ENCODE peak calls at places on chromosomes 13 and 19, in seven cellular contexts. One of them, this sample, is unnamed.

GRCh38 chr19:8149261-8150094 is at the start of gene FBN3:
- DNase-seq in Calu3: no peak
- DNase-seq in NCI-H345: peak; percentile 30
- DNase-seq in naive thymus-derived CD8-positive, alpha-beta T cell: peak; percentile 9
- DNase-seq in mucosa of descending colon: no peak
- DNase-seq in colonic mucosa: no peak
- DNase-seq in IMR-90: no peak
- DNase-seq in this sample: no peak

GRCh38 chr13:44399045-44399444 is 25.4 kb downstream of the SERP2 start:
- DNase-seq in Calu3: no peak
- DNase-seq in naive thymus-derived CD8-positive, alpha-beta T cell: no peak
- DNase-seq in NCI-H345: peak; percentile 72
- DNase-seq in colonic mucosa: no peak
- DNase-seq in IMR-90: no peak
- DNase-seq in mucosa of descending colon: no peak
- DNase-seq in this sample: no peak

GRCh38 chr13:82867284-82867683 is 1015.0 kb downstream of the SLITRK1 start:
- DNase-seq in colonic mucosa: no peak
- DNase-seq in naive thymus-derived CD8-positive, alpha-beta T cell: no peak
- DNase-seq in IMR-90: no peak
- DNase-seq in NCI-H345: no peak
- DNase-seq in mucosa of descending colon: no peak
- DNase-seq in Calu3: no peak
- DNase-seq in this sample: no peak

GRCh38 chr13:113211774-113212173 is 2.4 kb downstream of the CUL4A start:
- DNase-seq in Calu3: no peak
- DNase-seq in colonic mucosa: no peak
- DNase-seq in IMR-90: no peak
- DNase-seq in NCI-H345: no peak
- DNase-seq in mucosa of descending colon: no peak
- DNase-seq in naive thymus-derived CD8-positive, alpha-beta T cell: no peak
- DNase-seq in this sample: peak; percentile 57

GRCh38 chr19:1941146-1942077 is at the start of gene CSNK1G2:
- DNase-seq in Calu3: no peak
- DNase-seq in colonic mucosa: no peak
- DNase-seq in naive thymus-derived CD8-positive, alpha-beta T cell: peak; percentile 23
- DNase-seq in mucosa of descending colon: peak; percentile 67
- DNase-seq in NCI-H345: no peak
- DNase-seq in IMR-90: no peak
- DNase-seq in this sample: no peak

GRCh38 chr19:6802336-6803035 is 30.0 kb downstream of the VAV1 start:
- DNase-seq in IMR-90: no peak
- DNase-seq in Calu3: no peak
- DNase-seq in mucosa of descending colon: peak; percentile 44
- DNase-seq in naive thymus-derived CD8-positive, alpha-beta T cell: peak; percentile 54
- DNase-seq in colonic mucosa: peak; percentile 42
- DNase-seq in NCI-H345: no peak
- DNase-seq in this sample: peak; percentile 79

GRCh38 chr19:54430306-54431254 is 15.3 kb downstream of the TTYH1 start:
- DNase-seq in colonic mucosa: no peak
- DNase-seq in Calu3: peak; percentile 80
- DNase-seq in naive thymus-derived CD8-positive, alpha-beta T cell: peak; percentile 61
- DNase-seq in mucosa of descending colon: peak; percentile 71
- DNase-seq in IMR-90: no peak
- DNase-seq in NCI-H345: no peak
- DNase-seq in this sample: peak; percentile 66

GRCh38 chr19:13850910-13851753 is 25.8 kb upstream of the NANOS3 start:
- DNase-seq in NCI-H345: no peak
- DNase-seq in IMR-90: peak; percentile 94
- DNase-seq in mucosa of descending colon: peak; percentile 82
- DNase-seq in colonic mucosa: peak; percentile 80
- DNase-seq in naive thymus-derived CD8-positive, alpha-beta T cell: no peak
- DNase-seq in Calu3: peak; percentile 91
- DNase-seq in this sample: peak; percentile 95

GRCh38 chr19:46610851-46611770 is 10.0 kb downstream of the CALM3 start:
- DNase-seq in Calu3: no peak
- DNase-seq in naive thymus-derived CD8-positive, alpha-beta T cell: peak; percentile 56
- DNase-seq in colonic mucosa: no peak
- DNase-seq in NCI-H345: no peak
- DNase-seq in IMR-90: peak; percentile 36
- DNase-seq in mucosa of descending colon: peak; percentile 19
- DNase-seq in this sample: no peak

GRCh38 chr19:40521276-40521675 is 54.5 kb downstream of the SPTBN4 start:
- DNase-seq in IMR-90: peak; percentile 29
- DNase-seq in Calu3: no peak
- DNase-seq in colonic mucosa: no peak
- DNase-seq in NCI-H345: no peak
- DNase-seq in mucosa of descending colon: no peak
- DNase-seq in naive thymus-derived CD8-positive, alpha-beta T cell: no peak
- DNase-seq in this sample: peak; percentile 83

GRCh38 chr13:96822900-96823299 is 171.4 kb downstream of the OXGR1 start:
- DNase-seq in IMR-90: no peak
- DNase-seq in colonic mucosa: peak; percentile 25
- DNase-seq in Calu3: peak; percentile 4
- DNase-seq in mucosa of descending colon: peak; percentile 54
- DNase-seq in NCI-H345: peak; percentile 38
- DNase-seq in naive thymus-derived CD8-positive, alpha-beta T cell: no peak
- DNase-seq in this sample: peak; percentile 40

GRCh38 chr19:48478339-48479061 is 9.3 kb downstream of the CYTH2 start:
- DNase-seq in naive thymus-derived CD8-positive, alpha-beta T cell: no peak
- DNase-seq in colonic mucosa: no peak
- DNase-seq in IMR-90: no peak
- DNase-seq in mucosa of descending colon: no peak
- DNase-seq in Calu3: no peak
- DNase-seq in NCI-H345: no peak
- DNase-seq in this sample: no peak

GRCh38 chr13:36026556-36026955 is 104.6 kb downstream of the DCLK1 start:
- DNase-seq in NCI-H345: no peak
- DNase-seq in mucosa of descending colon: no peak
- DNase-seq in naive thymus-derived CD8-positive, alpha-beta T cell: no peak
- DNase-seq in Calu3: no peak
- DNase-seq in colonic mucosa: no peak
- DNase-seq in IMR-90: no peak
- DNase-seq in this sample: no peak

GRCh38 chr19:14110650-14111049 is 6.9 kb downstream of the PRKACA start:
- DNase-seq in NCI-H345: no peak
- DNase-seq in naive thymus-derived CD8-positive, alpha-beta T cell: no peak
- DNase-seq in mucosa of descending colon: no peak
- DNase-seq in Calu3: no peak
- DNase-seq in colonic mucosa: no peak
- DNase-seq in IMR-90: no peak
- DNase-seq in this sample: no peak

GRCh38 chr13:43021926-43022670 is 1.3 kb upstream of the DNAJC15 start:
- DNase-seq in mucosa of descending colon: no peak
- DNase-seq in Calu3: no peak
- DNase-seq in colonic mucosa: no peak
- DNase-seq in NCI-H345: no peak
- DNase-seq in IMR-90: peak; percentile 31
- DNase-seq in naive thymus-derived CD8-positive, alpha-beta T cell: no peak
- DNase-seq in this sample: no peak

GRCh38 chr19:18990128-18990708 is 43.1 kb downstream of the SUGP2 start:
- DNase-seq in NCI-H345: no peak
- DNase-seq in Calu3: no peak
- DNase-seq in naive thymus-derived CD8-positive, alpha-beta T cell: no peak
- DNase-seq in colonic mucosa: no peak
- DNase-seq in mucosa of descending colon: no peak
- DNase-seq in IMR-90: no peak
- DNase-seq in this sample: no peak

GRCh38 chr13:47859129-47859528 is 141.9 kb downstream of the SUCLA2 start:
- DNase-seq in colonic mucosa: no peak
- DNase-seq in mucosa of descending colon: no peak
- DNase-seq in NCI-H345: no peak
- DNase-seq in Calu3: no peak
- DNase-seq in IMR-90: no peak
- DNase-seq in naive thymus-derived CD8-positive, alpha-beta T cell: no peak
- DNase-seq in this sample: no peak

GRCh38 chr13:29654807-29655547 is 59.5 kb upstream of the SLC7A1 start:
- DNase-seq in colonic mucosa: no peak
- DNase-seq in mucosa of descending colon: no peak
- DNase-seq in naive thymus-derived CD8-positive, alpha-beta T cell: no peak
- DNase-seq in NCI-H345: no peak
- DNase-seq in Calu3: no peak
- DNase-seq in IMR-90: peak; percentile 86
- DNase-seq in this sample: no peak

GRCh38 chr13:75153834-75154233 is 328.1 kb downstream of the TBC1D4 start:
- DNase-seq in IMR-90: no peak
- DNase-seq in Calu3: no peak
- DNase-seq in naive thymus-derived CD8-positive, alpha-beta T cell: no peak
- DNase-seq in colonic mucosa: no peak
- DNase-seq in mucosa of descending colon: no peak
- DNase-seq in NCI-H345: no peak
- DNase-seq in this sample: no peak

GRCh38 chr13:25217023-25217909 is 45.2 kb upstream of the AMER2 start:
- DNase-seq in colonic mucosa: no peak
- DNase-seq in Calu3: no peak
- DNase-seq in IMR-90: peak; percentile 70
- DNase-seq in NCI-H345: no peak
- DNase-seq in mucosa of descending colon: no peak
- DNase-seq in naive thymus-derived CD8-positive, alpha-beta T cell: no peak
- DNase-seq in this sample: no peak

GRCh38 chr13:23969672-23970071 is 72.4 kb upstream of the C1QTNF9B start:
- DNase-seq in naive thymus-derived CD8-positive, alpha-beta T cell: no peak
- DNase-seq in IMR-90: peak; percentile 56
- DNase-seq in Calu3: no peak
- DNase-seq in NCI-H345: no peak
- DNase-seq in colonic mucosa: no peak
- DNase-seq in mucosa of descending colon: no peak
- DNase-seq in this sample: no peak

GRCh38 chr13:99255241-99255640 is 2.9 kb downstream of the GPR18 start:
- DNase-seq in Calu3: no peak
- DNase-seq in colonic mucosa: no peak
- DNase-seq in mucosa of descending colon: no peak
- DNase-seq in naive thymus-derived CD8-positive, alpha-beta T cell: no peak
- DNase-seq in NCI-H345: no peak
- DNase-seq in IMR-90: no peak
- DNase-seq in this sample: no peak

GRCh38 chr19:17021793-17022590 is 4.6 kb downstream of the CPAMD8 start:
- DNase-seq in colonic mucosa: no peak
- DNase-seq in mucosa of descending colon: no peak
- DNase-seq in Calu3: peak; percentile 72
- DNase-seq in IMR-90: peak; percentile 26
- DNase-seq in NCI-H345: no peak
- DNase-seq in naive thymus-derived CD8-positive, alpha-beta T cell: no peak
- DNase-seq in this sample: no peak

GRCh38 chr13:20127563-20128458 is 33.0 kb downstream of the GJA3 start:
- DNase-seq in naive thymus-derived CD8-positive, alpha-beta T cell: peak; percentile 26
- DNase-seq in colonic mucosa: peak; percentile 69
- DNase-seq in Calu3: peak; percentile 64
- DNase-seq in NCI-H345: no peak
- DNase-seq in IMR-90: peak; percentile 16
- DNase-seq in mucosa of descending colon: peak; percentile 80
- DNase-seq in this sample: peak; percentile 21

GRCh38 chr19:50330365-50331078 is 1.3 kb upstream of the KCNC3 start:
- DNase-seq in colonic mucosa: peak; percentile 76
- DNase-seq in mucosa of descending colon: peak; percentile 87
- DNase-seq in naive thymus-derived CD8-positive, alpha-beta T cell: peak; percentile 75
- DNase-seq in NCI-H345: peak; percentile 92
- DNase-seq in Calu3: peak; percentile 87
- DNase-seq in IMR-90: peak; percentile 1
- DNase-seq in this sample: peak; percentile 87

GRCh38 chr13:110856941-110857835 is 57.7 kb downstream of the ANKRD10 start:
- DNase-seq in mucosa of descending colon: no peak
- DNase-seq in Calu3: no peak
- DNase-seq in NCI-H345: no peak
- DNase-seq in colonic mucosa: no peak
- DNase-seq in IMR-90: no peak
- DNase-seq in naive thymus-derived CD8-positive, alpha-beta T cell: no peak
- DNase-seq in this sample: no peak

GRCh38 chr19:4052114-4052992 is 14.3 kb downstream of the ZBTB7A start:
- DNase-seq in naive thymus-derived CD8-positive, alpha-beta T cell: no peak
- DNase-seq in mucosa of descending colon: peak; percentile 95
- DNase-seq in IMR-90: peak; percentile 20
- DNase-seq in Calu3: peak; percentile 93
- DNase-seq in colonic mucosa: peak; percentile 90
- DNase-seq in NCI-H345: no peak
- DNase-seq in this sample: peak; percentile 76

GRCh38 chr19:597406-598315 is 8.0 kb downstream of the HCN2 start:
- DNase-seq in NCI-H345: no peak
- DNase-seq in colonic mucosa: no peak
- DNase-seq in mucosa of descending colon: no peak
- DNase-seq in IMR-90: no peak
- DNase-seq in Calu3: no peak
- DNase-seq in naive thymus-derived CD8-positive, alpha-beta T cell: no peak
- DNase-seq in this sample: no peak

GRCh38 chr13:28531195-28531955 is 36.4 kb upstream of the FLT1 start:
- DNase-seq in NCI-H345: peak; percentile 32
- DNase-seq in mucosa of descending colon: peak; percentile 63
- DNase-seq in naive thymus-derived CD8-positive, alpha-beta T cell: no peak
- DNase-seq in Calu3: no peak
- DNase-seq in IMR-90: peak; percentile 30
- DNase-seq in colonic mucosa: peak; percentile 33
- DNase-seq in this sample: no peak

GRCh38 chr19:58500242-58500641 is 11.6 kb downstream of the SLC27A5 start:
- DNase-seq in naive thymus-derived CD8-positive, alpha-beta T cell: no peak
- DNase-seq in NCI-H345: no peak
- DNase-seq in colonic mucosa: no peak
- DNase-seq in IMR-90: no peak
- DNase-seq in mucosa of descending colon: peak; percentile 28
- DNase-seq in Calu3: no peak
- DNase-seq in this sample: no peak

GRCh38 chr19:53037101-53038097 is 7.1 kb upstream of the ERVV-2 start:
- DNase-seq in colonic mucosa: peak; percentile 19
- DNase-seq in IMR-90: peak; percentile 41
- DNase-seq in mucosa of descending colon: no peak
- DNase-seq in Calu3: no peak
- DNase-seq in naive thymus-derived CD8-positive, alpha-beta T cell: peak; percentile 18
- DNase-seq in NCI-H345: no peak
- DNase-seq in this sample: no peak

GRCh38 chr13:49820591-49821215 is 28.2 kb upstream of the KPNA3 start:
- DNase-seq in mucosa of descending colon: no peak
- DNase-seq in NCI-H345: no peak
- DNase-seq in IMR-90: no peak
- DNase-seq in Calu3: no peak
- DNase-seq in naive thymus-derived CD8-positive, alpha-beta T cell: no peak
- DNase-seq in colonic mucosa: no peak
- DNase-seq in this sample: no peak

GRCh38 chr13:108575430-108575829 is 54.0 kb upstream of the MYO16 start:
- DNase-seq in Calu3: no peak
- DNase-seq in colonic mucosa: no peak
- DNase-seq in mucosa of descending colon: no peak
- DNase-seq in naive thymus-derived CD8-positive, alpha-beta T cell: no peak
- DNase-seq in NCI-H345: no peak
- DNase-seq in IMR-90: no peak
- DNase-seq in this sample: no peak

GRCh38 chr13:100197591-100198365 is 108.9 kb downstream of the PCCA start:
- DNase-seq in NCI-H345: no peak
- DNase-seq in naive thymus-derived CD8-positive, alpha-beta T cell: no peak
- DNase-seq in Calu3: no peak
- DNase-seq in colonic mucosa: peak; percentile 49
- DNase-seq in mucosa of descending colon: peak; percentile 34
- DNase-seq in IMR-90: no peak
- DNase-seq in this sample: no peak

GRCh38 chr13:28204690-28205443 is 66.5 kb downstream of the PAN3 start:
- DNase-seq in IMR-90: no peak
- DNase-seq in Calu3: no peak
- DNase-seq in mucosa of descending colon: no peak
- DNase-seq in NCI-H345: no peak
- DNase-seq in naive thymus-derived CD8-positive, alpha-beta T cell: no peak
- DNase-seq in colonic mucosa: no peak
- DNase-seq in this sample: no peak

This sample was measured in A549.